ENCODE peak calls at places on chromosomes 7 and 10, in five cellular contexts. G is cardiac muscle cell, O is IMR-90, M is transverse colon, X is lung. D is an unnamed sample.

GRCh38 chr7:143003393-143004051 is 23.4 kb downstream of the OR9A2 start:
- DNase-seq in G (peak; percentile 60), O (peak; percentile 44), M (no peak), X (no peak), D (peak; percentile 23)

GRCh38 chr7:151491859-151492258 is 27.8 kb downstream of the RHEB start:
- DNase-seq in G (no peak), O (peak; percentile 90), M (no peak), X (no peak), D (no peak)

GRCh38 chr7:17677408-17677807 is 262.9 kb downstream of the SNX13 start:
- DNase-seq in G (no peak), O (peak; percentile 75), M (no peak), X (no peak), D (no peak)

GRCh38 chr10:126387041-126387908 is 1.0 kb downstream of the ADAM12 start:
- DNase-seq in G (peak; percentile 75), O (peak; percentile 72), M (peak; percentile 70), X (peak; percentile 49), D (peak; percentile 69)

GRCh38 chr10:70589762-70590662 is 12.5 kb downstream of the PRF1 start:
- DNase-seq in G (no peak), O (peak; percentile 66), M (no peak), X (no peak), D (no peak)

GRCh38 chr7:69450436-69450835 is 147.8 kb upstream of the AUTS2 start:
- DNase-seq in G (no peak), O (no peak), M (no peak), X (no peak), D (no peak)

GRCh38 chr7:96670338-96671289 is 39.0 kb downstream of the SEM1 start:
- DNase-seq in G (no peak), O (no peak), M (no peak), X (no peak), D (no peak)

GRCh38 chr7:7992502-7992901 is 23.9 kb downstream of the GLCCI1 start:
- DNase-seq in G (peak; percentile 14), O (peak; percentile 17), M (no peak), X (no peak), D (no peak)

GRCh38 chr10:51950996-51951392 is 251.6 kb upstream of the CSTF2T start:
- DNase-seq in G (no peak), O (no peak), M (no peak), X (no peak), D (no peak)

GRCh38 chr7:155517452-155517851 is 28.9 kb downstream of the CNPY1 start:
- DNase-seq in G (no peak), O (no peak), M (no peak), X (no peak), D (no peak)

GRCh38 chr10:118343115-118343514 is 991 bp upstream of the FAM204A start:
- DNase-seq in G (no peak), O (peak; percentile 50), M (no peak), X (no peak), D (no peak)

GRCh38 chr7:70289067-70289466 is 690.8 kb downstream of the AUTS2 start:
- DNase-seq in G (no peak), O (no peak), M (no peak), X (no peak), D (no peak)

GRCh38 chr7:112201421-112201820 is 4.8 kb downstream of the DOCK4 start:
- DNase-seq in G (no peak), O (peak; percentile 86), M (no peak), X (no peak), D (no peak)

GRCh38 chr10:106672517-106673175 is 491.9 kb downstream of the SORCS1 start:
- DNase-seq in G (no peak), O (no peak), M (no peak), X (no peak), D (no peak)

GRCh38 chr7:140182917-140183316 is 6.1 kb upstream of the KDM7A start:
- DNase-seq in G (no peak), O (no peak), M (no peak), X (no peak), D (no peak)

GRCh38 chr7:2037301-2037804 is 195.4 kb downstream of the MAD1L1 start:
- DNase-seq in G (no peak), O (peak; percentile 44), M (no peak), X (no peak), D (peak; percentile 1)

GRCh38 chr10:56895306-56895705 is 534.2 kb upstream of the ZWINT start:
- DNase-seq in G (no peak), O (no peak), M (no peak), X (no peak), D (no peak)

GRCh38 chr7:22121702-22122474 is 176.2 kb upstream of the CDCA7L start:
- DNase-seq in G (no peak), O (peak; percentile 33), M (no peak), X (no peak), D (no peak)

GRCh38 chr10:6145414-6145978 is 56.7 kb downstream of the RBM17 start:
- DNase-seq in G (peak; percentile 54), O (no peak), M (peak; percentile 29), X (no peak), D (no peak)

GRCh38 chr7:17638727-17639126 is 301.6 kb downstream of the SNX13 start:
- DNase-seq in G (no peak), O (peak; percentile 16), M (no peak), X (no peak), D (peak; percentile 91)

GRCh38 chr10:5782174-5782573 is 31.1 kb downstream of the GDI2 start:
- DNase-seq in G (no peak), O (no peak), M (no peak), X (no peak), D (no peak)

GRCh38 chr7:27225005-27225934 is 17.3 kb upstream of the EVX1 start:
- DNase-seq in G (peak; percentile 45), O (no peak), M (no peak), X (no peak), D (peak; percentile 42)

GRCh38 chr10:119772347-119772746 is 46.5 kb downstream of the INPP5F start:
- DNase-seq in G (no peak), O (no peak), M (no peak), X (no peak), D (no peak)

GRCh38 chr10:119775529-119775928 is 49.7 kb downstream of the INPP5F start:
- DNase-seq in G (no peak), O (peak; percentile 40), M (no peak), X (no peak), D (no peak)

GRCh38 chr10:119768455-119769094 is 42.7 kb downstream of the INPP5F start:
- DNase-seq in G (no peak), O (peak; percentile 22), M (no peak), X (no peak), D (no peak)

GRCh38 chr10:119769886-119770285 is 44.0 kb downstream of the INPP5F start:
- DNase-seq in G (no peak), O (peak; percentile 80), M (no peak), X (no peak), D (no peak)

GRCh38 chr10:119770928-119771327 is 45.1 kb downstream of the INPP5F start:
- DNase-seq in G (no peak), O (no peak), M (no peak), X (no peak), D (no peak)
- H3K4me3 ChIP-seq in G (no peak overlapping the region), O (no peak overlapping the region), M (no peak overlapping the region), X (no peak overlapping the region), D (no peak overlapping the region)

GRCh38 chr10:67912330-67912946 is 28.0 kb downstream of the SIRT1 start:
- DNase-seq in G (no peak), O (peak; percentile 25), M (no peak), X (no peak), D (no peak)
- H3K36me3 ChIP-seq in G (peaks cover 66% of the 10 kb centered on the region), O (peaks cover 34% of the 10 kb centered on the region), M (no peaks in the 10 kb centered on the region), X (peaks cover 18% of the 10 kb centered on the region), D (peaks cover 89% of the 10 kb centered on the region)

DNA sequence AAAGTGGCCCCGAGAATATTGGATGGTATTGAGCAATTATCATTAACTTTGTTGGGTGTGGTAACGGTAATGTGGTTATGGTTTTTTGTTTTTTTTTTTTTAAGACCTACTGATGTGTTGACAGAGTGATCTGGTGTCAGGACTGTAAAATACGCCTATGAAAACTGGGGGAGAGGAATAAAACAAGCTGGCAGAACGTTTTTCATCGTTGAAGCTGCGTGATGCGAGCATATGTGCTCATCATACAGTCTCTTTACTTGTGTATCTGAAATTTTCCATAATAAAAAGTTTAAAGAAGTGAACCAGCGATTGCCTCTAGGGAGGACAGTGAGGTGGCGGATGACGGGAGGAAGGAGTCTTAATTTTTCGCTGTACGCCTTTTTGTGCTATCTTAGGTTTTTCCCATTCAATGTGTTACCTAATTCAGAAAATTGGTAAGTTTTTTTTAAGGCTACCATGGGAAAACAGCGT is 828 bp upstream of the WAPL start:
- DNase-seq in G (no peak), O (no peak), M (no peak), X (no peak), D (no peak)
- TF ChIP-seq CTCF in G (no peak), O (no peak), M (no peak), X (no peak), D (no peak)

GRCh38 chr10:110212119-110213006 is 5.0 kb downstream of the MXI1 start:
- DNase-seq in G (no peak), O (no peak), M (peak; percentile 80), X (peak; percentile 44), D (peak; percentile 37)
- H3K4me3 ChIP-seq in G (no peak overlapping the region), O (no peak overlapping the region), M (no peak overlapping the region), X (no peak overlapping the region), D (no peak overlapping the region)

GRCh38 chr7:158751199-158751598 is 46.6 kb upstream of the NCAPG2 start:
- DNase-seq in G (no peak), O (no peak), M (no peak), X (no peak), D (no peak)
- H3K36me3 ChIP-seq in G (peaks cover 11% of the 10 kb centered on the region), O (peaks cover 38% of the 10 kb centered on the region), M (no peaks in the 10 kb centered on the region), X (peaks cover 20% of the 10 kb centered on the region), D (no peaks in the 10 kb centered on the region)

DNA sequence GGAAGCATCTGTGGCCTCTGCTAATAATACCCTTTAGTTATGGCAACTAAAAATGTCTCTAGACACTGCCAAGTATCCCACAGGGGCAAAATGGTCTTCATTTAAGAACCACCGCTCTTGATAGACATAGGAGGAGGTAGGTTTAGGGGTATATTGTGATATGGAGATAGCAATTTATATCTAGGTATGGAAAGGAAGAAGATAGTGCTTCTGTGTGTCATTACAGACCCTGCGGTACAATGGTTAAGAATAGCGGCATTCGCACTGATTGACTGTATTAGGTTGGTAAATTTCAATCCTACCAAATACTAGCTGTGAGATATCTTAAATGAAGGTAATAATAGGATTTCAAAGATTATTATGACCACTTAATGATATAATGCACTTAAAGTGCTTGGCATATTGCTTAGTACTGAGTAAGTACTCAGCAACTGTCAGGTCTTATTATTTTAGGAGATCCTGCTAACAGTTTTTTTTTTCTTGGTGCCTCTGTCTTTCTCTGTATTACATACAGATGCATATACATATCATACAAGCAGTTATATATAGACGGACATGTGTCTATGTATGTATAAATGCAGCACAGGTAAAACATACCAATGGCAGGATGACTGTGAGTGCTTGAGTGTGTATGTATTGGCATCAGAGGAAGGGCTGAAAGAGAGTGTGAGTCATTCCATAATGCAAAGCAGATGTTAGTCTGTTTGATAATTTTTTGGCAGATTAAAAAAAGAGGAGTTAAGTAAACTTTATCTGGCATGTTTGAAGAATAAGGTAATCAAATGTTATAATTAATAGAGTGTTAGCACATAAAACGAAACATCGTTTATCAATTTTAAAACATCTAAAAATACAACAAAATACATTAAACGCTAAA is 50.0 kb upstream of the ITGB8 start:
- DNase-seq in G (no peak), O (peak; percentile 88), M (no peak), X (no peak), D (no peak)
- TF ChIP-seq CTCF in G (no peak), O (no peak), M (no peak), X (no peak), D (no peak)

GRCh38 chr7:74479961-74480829 is 26.5 kb downstream of the GTF2IRD1 start:
- DNase-seq in G (peak; percentile 96), O (peak; percentile 93), M (peak; percentile 79), X (peak; percentile 64), D (peak; percentile 92)
- H3K4me3 ChIP-seq in G (no peak overlapping the region), O (no peak overlapping the region), M (peak overlapping the region; percentile 34), X (peak overlapping the region; percentile 32), D (peak overlapping the region; percentile 35)

GRCh38 chr7:44057849-44058758 is 7.3 kb downstream of the PGAM2 start:
- DNase-seq in G (no peak), O (no peak), M (peak; percentile 7), X (no peak), D (no peak)
- H3K36me3 ChIP-seq in G (peaks cover 21% of the 10 kb centered on the region), O (peaks cover 65% of the 10 kb centered on the region), M (peaks cover 7% of the 10 kb centered on the region), X (peaks cover 60% of the 10 kb centered on the region), D (peaks cover 74% of the 10 kb centered on the region)